ENCODE peak calls at places on chromosomes 2 and 18, in nine cellular contexts. One of them, this sample, is unnamed.

GRCh38 chr2:10575566-10576300 is 114.0 kb downstream of the NOL10 start:
- DNase-seq in lung: no peak
- DNase-seq in uterus: no peak
- DNase-seq in PC-9: no peak
- DNase-seq in LNCaP clone FGC: no peak
- DNase-seq in GM13977: no peak
- DNase-seq in HFFc6: peak
- DNase-seq in OCI-LY7: no peak
- DNase-seq in HFF-Myc: peak
- DNase-seq in this sample: no peak

GRCh38 chr2:9178110-9178904 is 28.3 kb upstream of the ASAP2 start:
- DNase-seq in uterus: no peak
- DNase-seq in HFFc6: no peak
- DNase-seq in GM13977: no peak
- DNase-seq in lung: no peak
- DNase-seq in PC-9: peak
- DNase-seq in LNCaP clone FGC: no peak
- DNase-seq in OCI-LY7: peak
- DNase-seq in HFF-Myc: no peak
- DNase-seq in this sample: no peak

GRCh38 chr2:54076577-54076976 is 38.8 kb upstream of the ACYP2 start:
- DNase-seq in OCI-LY7: no peak
- DNase-seq in LNCaP clone FGC: no peak
- DNase-seq in HFFc6: no peak
- DNase-seq in HFF-Myc: no peak
- DNase-seq in GM13977: no peak
- DNase-seq in uterus: no peak
- DNase-seq in lung: no peak
- DNase-seq in PC-9: no peak
- DNase-seq in this sample: no peak

GRCh38 chr2:240785424-240786335 is 34.3 kb downstream of the KIF1A start:
- DNase-seq in LNCaP clone FGC: no peak
- DNase-seq in lung: no peak
- DNase-seq in PC-9: no peak
- DNase-seq in OCI-LY7: no peak
- DNase-seq in uterus: no peak
- DNase-seq in HFF-Myc: no peak
- DNase-seq in GM13977: no peak
- DNase-seq in HFFc6: no peak
- DNase-seq in this sample: no peak

GRCh38 chr2:186068154-186068826 is 329.7 kb downstream of the FSIP2 start:
- DNase-seq in GM13977: no peak
- DNase-seq in HFF-Myc: no peak
- DNase-seq in LNCaP clone FGC: no peak
- DNase-seq in OCI-LY7: no peak
- DNase-seq in HFFc6: no peak
- DNase-seq in PC-9: no peak
- DNase-seq in uterus: no peak
- DNase-seq in lung: no peak
- DNase-seq in this sample: no peak

GRCh38 chr18:40283560-40283959 is 1671.5 kb upstream of the PIK3C3 start:
- DNase-seq in HFFc6: no peak
- DNase-seq in OCI-LY7: no peak
- DNase-seq in HFF-Myc: no peak
- DNase-seq in PC-9: no peak
- DNase-seq in uterus: no peak
- DNase-seq in GM13977: no peak
- DNase-seq in LNCaP clone FGC: no peak
- DNase-seq in lung: no peak
- DNase-seq in this sample: no peak

GRCh38 chr2:128585706-128586105 is 267.0 kb upstream of the HS6ST1 start:
- DNase-seq in LNCaP clone FGC: no peak
- DNase-seq in uterus: no peak
- DNase-seq in HFF-Myc: peak
- DNase-seq in HFFc6: peak
- DNase-seq in OCI-LY7: no peak
- DNase-seq in PC-9: no peak
- DNase-seq in lung: peak
- DNase-seq in GM13977: no peak
- DNase-seq in this sample: no peak

GRCh38 chr2:43448822-43449110 is 147.1 kb downstream of the THADA start:
- DNase-seq in PC-9: no peak
- DNase-seq in OCI-LY7: no peak
- DNase-seq in lung: no peak
- DNase-seq in HFFc6: no peak
- DNase-seq in uterus: no peak
- DNase-seq in GM13977: no peak
- DNase-seq in LNCaP clone FGC: no peak
- DNase-seq in HFF-Myc: no peak
- DNase-seq in this sample: no peak

GRCh38 chr2:188986839-188987238 is 12.7 kb downstream of the COL3A1 start:
- DNase-seq in GM13977: no peak
- DNase-seq in PC-9: no peak
- DNase-seq in uterus: no peak
- DNase-seq in OCI-LY7: no peak
- DNase-seq in lung: no peak
- DNase-seq in LNCaP clone FGC: no peak
- DNase-seq in HFFc6: peak
- DNase-seq in HFF-Myc: no peak
- DNase-seq in this sample: no peak

GRCh38 chr18:57443716-57444115 is 8.5 kb downstream of the ONECUT2 start:
- DNase-seq in uterus: no peak
- DNase-seq in OCI-LY7: no peak
- DNase-seq in lung: no peak
- DNase-seq in HFF-Myc: no peak
- DNase-seq in PC-9: no peak
- DNase-seq in HFFc6: no peak
- DNase-seq in LNCaP clone FGC: no peak
- DNase-seq in GM13977: no peak
- DNase-seq in this sample: no peak

GRCh38 chr2:38076250-38076709 is 329 bp upstream of the CYP1B1 start:
- DNase-seq in PC-9: no peak
- DNase-seq in GM13977: peak
- DNase-seq in HFF-Myc: peak
- DNase-seq in HFFc6: peak
- DNase-seq in uterus: peak
- DNase-seq in lung: peak
- DNase-seq in LNCaP clone FGC: no peak
- DNase-seq in OCI-LY7: no peak
- DNase-seq in this sample: no peak

GRCh38 chr2:119241205-119241532 is 17.5 kb downstream of the STEAP3 start:
- DNase-seq in lung: no peak
- DNase-seq in OCI-LY7: no peak
- DNase-seq in PC-9: no peak
- DNase-seq in uterus: no peak
- DNase-seq in GM13977: no peak
- DNase-seq in HFF-Myc: no peak
- DNase-seq in HFFc6: no peak
- DNase-seq in LNCaP clone FGC: no peak
- DNase-seq in this sample: no peak

GRCh38 chr18:41938445-41938844 is 16.6 kb upstream of the PIK3C3 start:
- DNase-seq in lung: no peak
- DNase-seq in LNCaP clone FGC: no peak
- DNase-seq in GM13977: no peak
- DNase-seq in OCI-LY7: no peak
- DNase-seq in HFF-Myc: peak
- DNase-seq in PC-9: no peak
- DNase-seq in HFFc6: peak
- DNase-seq in uterus: no peak
- DNase-seq in this sample: no peak

GRCh38 chr2:115161531-115162453 is 719.4 kb downstream of the DPP10 start:
- DNase-seq in HFF-Myc: no peak
- DNase-seq in LNCaP clone FGC: no peak
- DNase-seq in HFFc6: no peak
- DNase-seq in PC-9: no peak
- DNase-seq in lung: no peak
- DNase-seq in OCI-LY7: no peak
- DNase-seq in uterus: no peak
- DNase-seq in GM13977: no peak
- DNase-seq in this sample: peak

GRCh38 chr2:241659150-241659739 is 21.8 kb downstream of the ATG4B start:
- DNase-seq in HFF-Myc: peak
- DNase-seq in LNCaP clone FGC: peak
- DNase-seq in GM13977: no peak
- DNase-seq in lung: peak
- DNase-seq in HFFc6: peak
- DNase-seq in OCI-LY7: peak
- DNase-seq in uterus: peak
- DNase-seq in PC-9: peak
- DNase-seq in this sample: peak

GRCh38 chr2:60958361-60958760 is 59.2 kb upstream of the PEX13 start:
- DNase-seq in uterus: no peak
- DNase-seq in HFF-Myc: peak
- DNase-seq in GM13977: no peak
- DNase-seq in OCI-LY7: no peak
- DNase-seq in lung: no peak
- DNase-seq in HFFc6: peak
- DNase-seq in PC-9: no peak
- DNase-seq in LNCaP clone FGC: no peak
- DNase-seq in this sample: no peak

GRCh38 chr2:15780912-15781574 is 159.3 kb upstream of the MYCN start:
- DNase-seq in LNCaP clone FGC: no peak
- DNase-seq in lung: no peak
- DNase-seq in OCI-LY7: no peak
- DNase-seq in uterus: no peak
- DNase-seq in HFF-Myc: no peak
- DNase-seq in HFFc6: no peak
- DNase-seq in PC-9: no peak
- DNase-seq in GM13977: no peak
- DNase-seq in this sample: no peak

GRCh38 chr2:100764430-100764829 is 55.5 kb upstream of the NPAS2 start:
- DNase-seq in lung: no peak
- DNase-seq in PC-9: no peak
- DNase-seq in HFFc6: no peak
- DNase-seq in uterus: no peak
- DNase-seq in LNCaP clone FGC: no peak
- DNase-seq in HFF-Myc: no peak
- DNase-seq in GM13977: no peak
- DNase-seq in OCI-LY7: no peak
- DNase-seq in this sample: no peak

GRCh38 chr2:102043560-102043959 is 51.8 kb downstream of the IL1R2 start:
- DNase-seq in LNCaP clone FGC: no peak
- DNase-seq in HFF-Myc: no peak
- DNase-seq in GM13977: no peak
- DNase-seq in PC-9: no peak
- DNase-seq in OCI-LY7: no peak
- DNase-seq in HFFc6: no peak
- DNase-seq in lung: no peak
- DNase-seq in uterus: no peak
- DNase-seq in this sample: no peak
- TF ChIP-seq CTCF in LNCaP clone FGC: no peak
- TF ChIP-seq CTCF in HFF-Myc: no peak
- TF ChIP-seq CTCF in GM13977: no peak
- TF ChIP-seq CTCF in PC-9: no peak
- TF ChIP-seq CTCF in OCI-LY7: no peak
- TF ChIP-seq CTCF in HFFc6: no peak
- TF ChIP-seq CTCF in lung: no peak
- TF ChIP-seq CTCF in uterus: no peak
- TF ChIP-seq CTCF in this sample: no peak

GRCh38 chr2:238714038-238714528 is 133.8 kb upstream of the TWIST2 start:
- DNase-seq in OCI-LY7: no peak
- DNase-seq in LNCaP clone FGC: no peak
- DNase-seq in PC-9: no peak
- DNase-seq in lung: peak
- DNase-seq in uterus: peak
- DNase-seq in HFF-Myc: no peak
- DNase-seq in HFFc6: no peak
- DNase-seq in GM13977: no peak
- DNase-seq in this sample: no peak
- TF ChIP-seq CTCF in OCI-LY7: no peak
- TF ChIP-seq CTCF in LNCaP clone FGC: no peak
- TF ChIP-seq CTCF in PC-9: no peak
- TF ChIP-seq CTCF in lung: no peak
- TF ChIP-seq CTCF in uterus: peak
- TF ChIP-seq CTCF in HFF-Myc: no peak
- TF ChIP-seq CTCF in HFFc6: no peak
- TF ChIP-seq CTCF in GM13977: no peak
- TF ChIP-seq CTCF in this sample: no peak

DNA sequence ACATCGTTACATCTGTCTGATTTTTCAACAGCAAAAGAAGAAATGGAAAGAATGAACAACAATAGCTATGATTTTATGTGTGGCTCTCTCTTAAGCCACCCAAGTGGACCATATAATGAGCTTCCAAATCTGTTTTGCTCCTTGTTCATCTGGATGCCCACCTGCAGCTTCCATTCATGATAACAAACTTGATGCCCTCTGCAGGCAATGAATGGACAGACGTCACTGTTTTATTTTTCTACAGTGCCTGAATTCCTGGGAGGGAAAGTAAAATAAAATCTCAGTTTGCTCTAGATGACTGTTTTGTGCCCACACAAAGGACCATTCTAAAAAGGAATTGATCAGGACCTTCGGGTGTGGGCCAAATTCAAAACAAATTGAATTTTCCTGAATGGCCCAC is 5.0 kb downstream of the MREG start:
- DNase-seq in lung: no peak
- DNase-seq in OCI-LY7: no peak
- DNase-seq in uterus: no peak
- DNase-seq in HFF-Myc: no peak
- DNase-seq in LNCaP clone FGC: no peak
- DNase-seq in PC-9: no peak
- DNase-seq in GM13977: no peak
- DNase-seq in HFFc6: no peak
- DNase-seq in this sample: no peak
- TF ChIP-seq CTCF in lung: no peak
- TF ChIP-seq CTCF in OCI-LY7: peak
- TF ChIP-seq CTCF in uterus: no peak
- TF ChIP-seq CTCF in HFF-Myc: no peak
- TF ChIP-seq CTCF in LNCaP clone FGC: no peak
- TF ChIP-seq CTCF in PC-9: no peak
- TF ChIP-seq CTCF in GM13977: peak
- TF ChIP-seq CTCF in HFFc6: no peak
- TF ChIP-seq CTCF in this sample: no peak

GRCh38 chr18:58898427-58898826 is 33.8 kb downstream of the ZNF532 start:
- DNase-seq in lung: no peak
- DNase-seq in HFF-Myc: no peak
- DNase-seq in OCI-LY7: no peak
- DNase-seq in uterus: no peak
- DNase-seq in PC-9: no peak
- DNase-seq in LNCaP clone FGC: no peak
- DNase-seq in GM13977: no peak
- DNase-seq in HFFc6: no peak
- DNase-seq in this sample: no peak

GRCh38 chr18:58895385-58895784 is 30.7 kb downstream of the ZNF532 start:
- DNase-seq in GM13977: no peak
- DNase-seq in lung: no peak
- DNase-seq in OCI-LY7: no peak
- DNase-seq in HFF-Myc: no peak
- DNase-seq in PC-9: no peak
- DNase-seq in LNCaP clone FGC: no peak
- DNase-seq in HFFc6: no peak
- DNase-seq in uterus: no peak
- DNase-seq in this sample: no peak

GRCh38 chr18:58896268-58896667 is 31.6 kb downstream of the ZNF532 start:
- DNase-seq in OCI-LY7: peak
- DNase-seq in HFF-Myc: no peak
- DNase-seq in PC-9: no peak
- DNase-seq in lung: no peak
- DNase-seq in HFFc6: no peak
- DNase-seq in GM13977: peak
- DNase-seq in uterus: no peak
- DNase-seq in LNCaP clone FGC: no peak
- DNase-seq in this sample: peak

GRCh38 chr18:58897994-58898393 is 33.3 kb downstream of the ZNF532 start:
- DNase-seq in lung: no peak
- DNase-seq in HFF-Myc: no peak
- DNase-seq in HFFc6: no peak
- DNase-seq in GM13977: no peak
- DNase-seq in OCI-LY7: no peak
- DNase-seq in uterus: no peak
- DNase-seq in LNCaP clone FGC: no peak
- DNase-seq in PC-9: no peak
- DNase-seq in this sample: no peak

GRCh38 chr18:58896734-58897508 is 32.2 kb downstream of the ZNF532 start:
- DNase-seq in PC-9: no peak
- DNase-seq in lung: no peak
- DNase-seq in GM13977: peak
- DNase-seq in HFFc6: no peak
- DNase-seq in uterus: no peak
- DNase-seq in OCI-LY7: peak
- DNase-seq in LNCaP clone FGC: no peak
- DNase-seq in HFF-Myc: no peak
- DNase-seq in this sample: no peak
- TF ChIP-seq CTCF in PC-9: no peak
- TF ChIP-seq CTCF in lung: no peak
- TF ChIP-seq CTCF in GM13977: no peak
- TF ChIP-seq CTCF in HFFc6: no peak
- TF ChIP-seq CTCF in uterus: no peak
- TF ChIP-seq CTCF in OCI-LY7: peak
- TF ChIP-seq CTCF in LNCaP clone FGC: no peak
- TF ChIP-seq CTCF in HFF-Myc: no peak
- TF ChIP-seq CTCF in this sample: no peak